ENCODE peak calls at places on chromosomes 13 and 19, in ten cellular contexts. Q is spleen; E is neural progenitor cell; V is ovary; Z is RWPE2; X is GM12878; C is left ventricle myocardium inferior; P is heart left ventricle; O is activated CD8-positive, alpha-beta T cell treated with anti-CD3 and anti-CD28 coated beads for 36 hours; R is Panc1. U is an unnamed sample.

GRCh38 chr13:79808475-79808874 is 327.5 kb downstream of the NDFIP2 start:
- DNase-seq in R (no peak), P (no peak), Z (no peak), O (no peak), E (no peak), V (no peak), Q (no peak), X (no peak), C (no peak), U (no peak)

GRCh38 chr19:40598121-40598917 is 2.9 kb upstream of the LTBP4 start:
- DNase-seq in R (no peak), P (peak), O (peak), V (peak), Z (peak), X (no peak), E (peak), Q (peak), C (peak), U (peak)

GRCh38 chr19:45404557-45405434 is at the start of gene PPP1R13L:
- DNase-seq in E (peak), Q (peak), V (peak), O (peak), X (peak), Z (peak), R (peak), P (peak), C (peak), U (peak)

GRCh38 chr19:45439569-45440258 is 16.0 kb upstream of the ERCC1 start:
- DNase-seq in C (peak), X (no peak), Z (no peak), V (peak), Q (peak), O (peak), E (peak), R (no peak), P (peak), U (peak)

GRCh38 chr13:74221752-74222151 is 87.5 kb upstream of the KLF12 start:
- DNase-seq in P (no peak), R (no peak), Z (no peak), E (no peak), O (no peak), Q (no peak), X (no peak), C (no peak), V (no peak), U (no peak)

GRCh38 chr13:33992891-33993336 is 175.0 kb downstream of the RFC3 start:
- DNase-seq in E (no peak), O (no peak), C (no peak), X (no peak), Q (no peak), Z (no peak), R (no peak), V (no peak), P (no peak), U (no peak)

GRCh38 chr19:20078696-20079095 is 896 bp downstream of the ZNF90 start:
- DNase-seq in O (peak), R (no peak), X (no peak), E (peak), P (peak), Z (no peak), C (peak), V (peak), Q (peak), U (no peak)

GRCh38 chr13:98233127-98233526 is 56.1 kb upstream of the RNF113B start:
- DNase-seq in C (no peak), Q (no peak), R (no peak), P (no peak), V (no peak), E (no peak), O (no peak), Z (no peak), X (no peak), U (no peak)

GRCh38 chr13:20128459-20128927 is 32.4 kb downstream of the GJA3 start:
- DNase-seq in Q (no peak), P (no peak), Z (no peak), E (peak), O (no peak), V (no peak), R (no peak), X (no peak), C (no peak), U (no peak)

GRCh38 chr19:48970923-48971395 is 5.8 kb downstream of the FTL start:
- DNase-seq in V (peak), C (peak), Q (peak), P (peak), E (peak), R (no peak), X (no peak), O (peak), Z (no peak), U (peak)

GRCh38 chr19:51094696-51095279 is 12.1 kb upstream of the KLK14 start:
- DNase-seq in E (peak), X (no peak), V (peak), C (no peak), O (peak), P (no peak), Z (no peak), R (no peak), Q (no peak), U (peak)

GRCh38 chr19:16258440-16258903 is 60.8 kb downstream of the AP1M1 start:
- DNase-seq in X (no peak), P (peak), C (peak), Q (peak), E (no peak), V (no peak), O (no peak), Z (no peak), R (no peak), U (no peak)

GRCh38 chr19:12244370-12244769 is 50.3 kb downstream of the ZNF44 start:
- DNase-seq in V (no peak), O (no peak), E (peak), X (no peak), Q (no peak), Z (no peak), R (no peak), P (no peak), C (no peak), U (no peak)

GRCh38 chr13:80074811-80075210 is 266.1 kb downstream of the SPRY2 start:
- DNase-seq in P (no peak), C (no peak), O (no peak), X (no peak), Z (no peak), Q (no peak), V (no peak), E (no peak), R (no peak), U (no peak)

GRCh38 chr19:14114854-14115253 is 2.7 kb downstream of the PRKACA start:
- DNase-seq in V (no peak), C (peak), Q (peak), R (no peak), Z (no peak), X (no peak), P (peak), O (peak), E (peak), U (no peak)

GRCh38 chr19:11105014-11105636 is 15.9 kb downstream of the LDLR start:
- DNase-seq in P (no peak), R (no peak), C (no peak), Z (no peak), E (no peak), V (no peak), O (no peak), Q (no peak), X (no peak), U (no peak)

GRCh38 chr19:23440207-23440606 is 44.9 kb upstream of the ZNF91 start:
- DNase-seq in X (no peak), C (no peak), P (no peak), V (no peak), Z (no peak), E (no peak), Q (no peak), R (no peak), O (peak), U (no peak)

GRCh38 chr19:23436944-23437343 is 41.7 kb upstream of the ZNF91 start:
- DNase-seq in E (no peak), R (no peak), V (no peak), Q (no peak), P (no peak), Z (no peak), C (no peak), X (no peak), O (peak), U (no peak)

GRCh38 chr19:23437901-23438300 is 42.6 kb upstream of the ZNF91 start:
- DNase-seq in P (no peak), E (no peak), X (no peak), O (no peak), Z (no peak), R (no peak), V (no peak), Q (no peak), C (no peak), U (no peak)

GRCh38 chr19:23440791-23441190 is 45.5 kb upstream of the ZNF91 start:
- DNase-seq in P (no peak), E (no peak), Q (no peak), O (peak), X (no peak), V (no peak), Z (no peak), R (no peak), C (no peak), U (no peak)

GRCh38 chr19:23439623-23440022 is 44.4 kb upstream of the ZNF91 start:
- DNase-seq in Q (no peak), Z (no peak), V (no peak), E (no peak), X (no peak), O (peak), R (no peak), C (no peak), P (no peak), U (no peak)
- TF ChIP-seq CTCF in Q (no peak), Z (no peak), V (no peak), E (no peak), X (no peak), O (peak), R (no peak), C (peak), P (no peak), U (no peak)

GRCh38 chr19:2217591-2217990 is 18.5 kb downstream of the PLEKHJ1 start:
- DNase-seq in R (no peak), C (no peak), E (no peak), P (no peak), Z (no peak), Q (no peak), V (no peak), X (no peak), O (no peak), U (no peak)
- TF ChIP-seq CTCF in R (no peak), C (no peak), E (no peak), P (no peak), Z (no peak), Q (no peak), V (no peak), X (no peak), O (no peak), U (no peak)

DNA sequence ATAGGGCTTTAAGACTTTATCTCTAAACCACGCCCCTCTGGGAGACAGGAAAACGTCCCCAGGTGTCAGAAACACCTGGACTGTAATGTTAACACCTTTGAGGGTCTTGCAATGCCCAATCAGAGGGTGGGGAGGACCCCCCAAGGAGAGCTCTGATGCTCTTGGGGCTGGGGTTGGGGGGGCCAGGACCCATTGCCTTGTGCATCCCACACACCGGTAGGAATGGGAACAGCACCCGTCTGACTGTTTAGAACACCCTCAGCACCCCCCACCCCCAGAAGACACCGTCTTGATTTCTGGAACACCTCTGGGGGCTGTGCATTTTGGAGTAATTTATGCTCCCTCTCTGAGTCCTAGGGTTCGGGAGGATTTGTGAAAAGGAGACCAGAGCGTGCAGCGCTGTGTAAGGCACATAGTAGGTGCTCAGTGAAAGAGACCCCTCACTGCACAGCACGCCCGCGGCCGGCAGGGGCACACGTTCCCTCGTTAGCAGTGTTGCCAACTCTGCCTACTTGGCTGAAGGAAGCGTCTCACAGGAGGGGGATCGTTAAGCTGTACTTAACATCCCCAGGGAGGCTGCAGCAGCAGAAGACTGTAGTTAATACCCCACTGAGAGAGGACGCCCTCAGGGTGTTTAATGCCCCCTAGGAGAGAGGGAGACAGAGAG is 2.8 kb upstream of the ERFL start:
- DNase-seq in O (no peak), Q (no peak), V (no peak), E (peak), P (no peak), Z (no peak), C (no peak), R (no peak), X (no peak), U (peak)
- TF ChIP-seq CTCF in O (peak), Q (peak), V (no peak), E (peak), P (no peak), Z (peak), C (peak), R (peak), X (peak), U (peak)

DNA sequence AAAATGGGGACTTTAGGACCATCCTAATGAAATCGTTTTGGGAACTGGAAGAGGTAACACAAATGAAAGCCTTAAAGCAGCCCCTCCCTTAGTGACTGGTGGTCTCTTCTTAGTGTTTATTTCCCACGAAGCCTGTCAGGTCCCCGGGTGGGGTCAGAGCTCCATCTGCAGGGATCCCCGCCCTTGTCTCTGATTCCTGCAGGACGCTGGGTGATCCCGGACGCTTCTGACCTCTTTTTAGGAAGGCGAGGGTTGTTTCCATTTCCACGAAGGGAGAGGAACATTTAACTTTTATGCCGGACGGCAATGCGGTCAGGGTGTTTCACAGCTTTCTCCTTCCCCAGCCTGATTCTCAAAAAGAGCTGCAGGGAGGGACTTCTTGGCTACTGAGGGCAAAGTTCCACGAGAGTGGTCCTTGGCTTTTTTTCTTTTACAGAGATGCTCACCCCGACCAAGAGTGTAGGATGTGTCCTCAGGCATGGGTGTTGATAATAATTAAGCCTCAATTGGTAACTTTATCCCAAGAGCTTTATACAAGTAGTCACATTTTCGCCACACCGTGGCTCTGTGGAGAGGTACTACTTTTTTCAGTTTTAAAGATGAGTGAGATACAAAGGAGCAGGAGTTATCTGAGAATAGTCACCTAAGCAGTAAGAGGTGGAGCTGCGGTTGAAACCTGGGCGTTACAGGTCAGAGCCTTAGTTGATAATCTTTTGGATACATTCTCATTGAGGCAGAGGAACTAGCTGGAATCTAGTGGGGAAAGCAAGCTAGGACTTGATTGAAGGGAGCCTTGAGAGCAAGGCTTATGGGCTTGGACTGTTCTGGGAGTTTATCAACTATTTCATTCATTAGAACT is 813 bp downstream of the ZNF284 start:
- DNase-seq in Q (no peak), V (no peak), C (no peak), E (no peak), O (no peak), X (no peak), R (no peak), P (no peak), Z (no peak), U (no peak)
- TF ChIP-seq CTCF in Q (no peak), V (no peak), C (no peak), E (no peak), O (no peak), X (peak), R (peak), P (no peak), Z (peak), U (peak)

DNA sequence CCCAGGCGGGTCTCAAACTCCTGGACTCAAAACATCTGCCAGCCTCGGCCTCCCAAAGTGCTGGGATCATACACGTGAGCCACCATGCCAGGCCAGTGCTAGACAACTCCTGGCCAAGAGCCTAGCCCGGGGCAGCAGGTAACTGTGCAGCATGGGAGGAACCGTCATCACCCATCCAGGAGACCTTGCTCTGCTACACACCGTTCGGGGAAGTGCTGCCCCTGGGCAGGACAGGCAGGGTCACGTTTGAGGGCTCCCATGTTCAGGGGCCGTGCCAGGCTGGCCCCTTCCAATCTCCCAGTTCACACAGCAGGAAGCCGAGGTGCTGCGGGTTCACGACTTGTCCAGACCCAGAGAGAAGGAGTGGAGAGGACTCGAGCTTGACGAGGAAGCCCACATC is 35.1 kb downstream of the NAXD start:
- DNase-seq in P (no peak), Z (no peak), O (no peak), C (no peak), X (no peak), E (no peak), R (no peak), V (no peak), Q (peak), U (no peak)
- TF ChIP-seq CTCF in P (no peak), Z (no peak), O (no peak), C (no peak), X (no peak), E (no peak), R (no peak), V (no peak), Q (no peak), U (no peak)

U was measured in D721Med.